ENCODE peak calls at places on chromosomes 16 and 17, in eight cellular contexts. One of them, this sample, is unnamed.

GRCh38 chr16:58222532-58223316 is 24.8 kb upstream of the CSNK2A2 start:
- DNase-seq in 8988T: no peak
- DNase-seq in posterior vena cava: no peak
- DNase-seq in hypothalamus: no peak
- DNase-seq in nephron progenitor cell: no peak
- DNase-seq in T-helper 1 cell: no peak
- DNase-seq in kidney glomerular epithelial cell: peak
- DNase-seq in PC-3: peak
- DNase-seq in this sample: no peak

GRCh38 chr16:68235882-68236803 is at the start of gene ESRP2:
- DNase-seq in 8988T: peak
- DNase-seq in posterior vena cava: peak
- DNase-seq in hypothalamus: no peak
- DNase-seq in nephron progenitor cell: peak
- DNase-seq in T-helper 1 cell: peak
- DNase-seq in kidney glomerular epithelial cell: no peak
- DNase-seq in PC-3: peak
- DNase-seq in this sample: no peak

GRCh38 chr16:88415381-88416323 is 32.9 kb downstream of the ZNF469 start:
- DNase-seq in 8988T: no peak
- DNase-seq in posterior vena cava: no peak
- DNase-seq in hypothalamus: no peak
- DNase-seq in nephron progenitor cell: peak
- DNase-seq in T-helper 1 cell: no peak
- DNase-seq in kidney glomerular epithelial cell: no peak
- DNase-seq in PC-3: no peak
- DNase-seq in this sample: no peak

GRCh38 chr16:86087011-86087453 is 188.1 kb downstream of the IRF8 start:
- DNase-seq in 8988T: no peak
- DNase-seq in posterior vena cava: peak
- DNase-seq in hypothalamus: no peak
- DNase-seq in nephron progenitor cell: no peak
- DNase-seq in T-helper 1 cell: no peak
- DNase-seq in kidney glomerular epithelial cell: no peak
- DNase-seq in PC-3: no peak
- DNase-seq in this sample: no peak

GRCh38 chr17:50867856-50868438 is 1.8 kb upstream of the TOB1 start:
- DNase-seq in 8988T: no peak
- DNase-seq in posterior vena cava: no peak
- DNase-seq in hypothalamus: no peak
- DNase-seq in nephron progenitor cell: no peak
- DNase-seq in T-helper 1 cell: no peak
- DNase-seq in kidney glomerular epithelial cell: peak
- DNase-seq in PC-3: no peak
- DNase-seq in this sample: no peak

GRCh38 chr17:1590031-1590746 is 27.6 kb upstream of the PITPNA start:
- DNase-seq in 8988T: peak
- DNase-seq in posterior vena cava: peak
- DNase-seq in hypothalamus: no peak
- DNase-seq in nephron progenitor cell: no peak
- DNase-seq in T-helper 1 cell: no peak
- DNase-seq in kidney glomerular epithelial cell: peak
- DNase-seq in PC-3: peak
- DNase-seq in this sample: peak

GRCh38 chr17:81254955-81255717 is 16.0 kb downstream of the NDUFAF8 start:
- DNase-seq in 8988T: peak
- DNase-seq in posterior vena cava: peak
- DNase-seq in hypothalamus: peak
- DNase-seq in nephron progenitor cell: peak
- DNase-seq in T-helper 1 cell: no peak
- DNase-seq in kidney glomerular epithelial cell: peak
- DNase-seq in PC-3: peak
- DNase-seq in this sample: peak

GRCh38 chr16:9308300-9309209 is 217.1 kb downstream of the HAPSTR1 start:
- DNase-seq in 8988T: no peak
- DNase-seq in posterior vena cava: no peak
- DNase-seq in hypothalamus: no peak
- DNase-seq in nephron progenitor cell: no peak
- DNase-seq in T-helper 1 cell: no peak
- DNase-seq in kidney glomerular epithelial cell: peak
- DNase-seq in PC-3: no peak
- DNase-seq in this sample: no peak

GRCh38 chr17:81516439-81516838 is 3.8 kb upstream of the ACTG1 start:
- DNase-seq in 8988T: no peak
- DNase-seq in posterior vena cava: peak
- DNase-seq in hypothalamus: no peak
- DNase-seq in nephron progenitor cell: no peak
- DNase-seq in T-helper 1 cell: no peak
- DNase-seq in kidney glomerular epithelial cell: no peak
- DNase-seq in PC-3: no peak
- DNase-seq in this sample: no peak

GRCh38 chr17:1076299-1076981 is 79.5 kb downstream of the TIMM22 start:
- DNase-seq in 8988T: no peak
- DNase-seq in posterior vena cava: no peak
- DNase-seq in hypothalamus: no peak
- DNase-seq in nephron progenitor cell: no peak
- DNase-seq in T-helper 1 cell: no peak
- DNase-seq in kidney glomerular epithelial cell: no peak
- DNase-seq in PC-3: no peak
- DNase-seq in this sample: no peak

GRCh38 chr16:88376835-88377726 is 5.7 kb upstream of the ZNF469 start:
- DNase-seq in 8988T: no peak
- DNase-seq in posterior vena cava: peak
- DNase-seq in hypothalamus: no peak
- DNase-seq in nephron progenitor cell: no peak
- DNase-seq in T-helper 1 cell: no peak
- DNase-seq in kidney glomerular epithelial cell: peak
- DNase-seq in PC-3: no peak
- DNase-seq in this sample: no peak

GRCh38 chr17:80023261-80024205 is 12.1 kb downstream of the TBC1D16 start:
- DNase-seq in 8988T: no peak
- DNase-seq in posterior vena cava: no peak
- DNase-seq in hypothalamus: no peak
- DNase-seq in nephron progenitor cell: no peak
- DNase-seq in T-helper 1 cell: no peak
- DNase-seq in kidney glomerular epithelial cell: no peak
- DNase-seq in PC-3: no peak
- DNase-seq in this sample: no peak

GRCh38 chr16:12289175-12290063 is 312.9 kb downstream of the SNX29 start:
- DNase-seq in 8988T: no peak
- DNase-seq in posterior vena cava: no peak
- DNase-seq in hypothalamus: no peak
- DNase-seq in nephron progenitor cell: peak
- DNase-seq in T-helper 1 cell: no peak
- DNase-seq in kidney glomerular epithelial cell: no peak
- DNase-seq in PC-3: no peak
- DNase-seq in this sample: no peak

GRCh38 chr17:17355426-17355825 is 52.3 kb downstream of the NT5M start:
- DNase-seq in 8988T: no peak
- DNase-seq in posterior vena cava: peak
- DNase-seq in hypothalamus: no peak
- DNase-seq in nephron progenitor cell: no peak
- DNase-seq in T-helper 1 cell: no peak
- DNase-seq in kidney glomerular epithelial cell: no peak
- DNase-seq in PC-3: no peak
- DNase-seq in this sample: peak

This sample was measured in tibial artery.